ENCODE peak calls at places on chromosomes 6 and 20, in seven cellular contexts. O, X, W, C, L, I and T are unnamed samples.

GRCh38 chr20:36209921-36210320 is 26.4 kb upstream of the AAR2 start:
- DNase-seq in O (no peak), X (no peak), W (no peak), C (no peak), L (no peak), I (no peak), T (no peak)

GRCh38 chr20:33814238-33814712 is 3.1 kb downstream of the CHMP4B start:
- DNase-seq in O (no peak), X (no peak), W (no peak), C (no peak), L (no peak), I (no peak), T (no peak)

GRCh38 chr6:43455034-43455747 is at the start of gene DLK2:
- DNase-seq in O (no peak), X (no peak), W (no peak), C (no peak), L (no peak), I (peak), T (peak)

GRCh38 chr20:23205656-23206055 is 119.5 kb upstream of the CD93 start:
- DNase-seq in O (peak), X (peak), W (peak), C (peak), L (peak), I (no peak), T (no peak)

GRCh38 chr6:24864345-24864744 is 65.6 kb upstream of the ARMH2 start:
- DNase-seq in O (no peak), X (no peak), W (no peak), C (no peak), L (no peak), I (no peak), T (no peak)

GRCh38 chr6:1088441-1089001 is 223.4 kb upstream of the FOXQ1 start:
- DNase-seq in O (no peak), X (no peak), W (no peak), C (no peak), L (no peak), I (no peak), T (no peak)

GRCh38 chr6:130183271-130184222 is 39.2 kb downstream of the SAMD3 start:
- DNase-seq in O (no peak), X (no peak), W (no peak), C (no peak), L (no peak), I (no peak), T (no peak)

GRCh38 chr6:93369586-93370134 is 49.7 kb downstream of the EPHA7 start:
- DNase-seq in O (no peak), X (no peak), W (no peak), C (no peak), L (no peak), I (no peak), T (no peak)

GRCh38 chr20:2991532-2991931 is 51.9 kb upstream of the GNRH2 start:
- DNase-seq in O (no peak), X (no peak), W (no peak), C (no peak), L (no peak), I (no peak), T (no peak)

GRCh38 chr6:84908304-84908904 is 144.0 kb upstream of the TBX18 start:
- DNase-seq in O (no peak), X (no peak), W (no peak), C (no peak), L (no peak), I (no peak), T (no peak)

GRCh38 chr6:99821164-99821563 is 172.9 kb downstream of the MCHR2 start:
- DNase-seq in O (no peak), X (no peak), W (no peak), C (no peak), L (no peak), I (no peak), T (no peak)
- TF ChIP-seq POLR2A in O (no peak), X (no peak), W (no peak), C (no peak), L (no peak), I (no peak), T (no peak)

GRCh38 chr20:47451602-47451904 is 50.1 kb upstream of the NCOA3 start:
- DNase-seq in O (no peak), X (no peak), W (no peak), C (no peak), L (no peak), I (no peak), T (no peak)

GRCh38 chr20:47454298-47455132 is 47.2 kb upstream of the NCOA3 start:
- DNase-seq in O (no peak), X (no peak), W (no peak), C (no peak), L (no peak), I (no peak), T (no peak)

GRCh38 chr20:47455133-47456040 is 46.3 kb upstream of the NCOA3 start:
- DNase-seq in O (no peak), X (no peak), W (no peak), C (no peak), L (no peak), I (no peak), T (no peak)

GRCh38 chr20:47452736-47453161 is 48.9 kb upstream of the NCOA3 start:
- DNase-seq in O (no peak), X (no peak), W (no peak), C (no peak), L (no peak), I (no peak), T (no peak)

GRCh38 chr20:47453167-47453782 is 48.4 kb upstream of the NCOA3 start:
- DNase-seq in O (no peak), X (no peak), W (no peak), C (no peak), L (no peak), I (no peak), T (peak)
- TF ChIP-seq POLR2A in O (no peak), X (no peak), W (no peak), C (no peak), L (no peak), I (no peak), T (no peak)

GRCh38 chr20:50115591-50116367 is 2.8 kb upstream of the UBE2V1 start:
- DNase-seq in O (peak), X (peak), W (peak), C (peak), L (peak), I (peak), T (peak)
- TF ChIP-seq POLR2A in O (peak), X (peak), W (no peak), C (no peak), L (no peak), I (no peak), T (peak)

DNA sequence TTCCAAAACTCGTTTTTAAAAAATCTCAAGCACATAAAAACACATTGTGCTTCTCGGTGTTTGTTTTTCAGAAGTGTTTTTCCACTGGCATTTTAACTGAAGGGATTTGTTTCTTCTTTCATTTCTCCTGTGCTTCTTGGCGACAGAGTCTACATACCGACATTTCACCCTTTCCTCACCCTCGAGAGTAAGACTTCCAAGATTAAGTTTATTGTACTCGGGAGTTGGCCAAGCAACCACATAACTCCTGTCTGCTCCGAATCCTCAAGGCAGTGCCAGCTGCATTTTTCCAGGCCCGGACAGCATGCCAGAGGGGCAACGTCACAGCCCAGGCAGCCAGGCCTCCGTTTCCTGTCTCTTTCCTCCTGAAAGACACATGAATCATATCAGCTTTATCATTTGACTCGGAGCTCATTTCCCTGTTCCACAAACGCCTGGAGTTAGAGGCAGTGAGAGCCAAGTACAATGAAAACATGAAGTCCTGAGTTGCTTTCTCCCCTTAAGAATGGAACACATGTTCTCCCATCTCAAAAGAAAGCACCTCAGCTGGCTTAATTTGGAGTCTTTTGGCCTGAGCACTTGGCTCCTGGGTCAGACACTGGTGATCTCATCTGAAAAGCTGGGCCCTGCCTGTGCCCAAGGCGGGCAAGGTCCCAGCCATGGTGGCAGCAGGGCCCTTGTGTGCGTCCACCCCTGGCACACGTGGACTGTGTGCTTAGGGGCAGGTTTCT is 23.2 kb upstream of the FAM50B start:
- DNase-seq in O (peak), X (peak), W (peak), C (peak), L (peak), I (peak), T (peak)
- TF ChIP-seq POLR2A in O (no peak), X (no peak), W (no peak), C (no peak), L (no peak), I (no peak), T (peak)

GRCh38 chr20:58709013-58709702 is 16.6 kb downstream of the NPEPL1 start:
- DNase-seq in O (no peak), X (no peak), W (peak), C (peak), L (peak), I (no peak), T (no peak)

GRCh38 chr20:58711266-58712051 is 18.9 kb downstream of the NPEPL1 start:
- DNase-seq in O (no peak), X (no peak), W (peak), C (peak), L (peak), I (no peak), T (no peak)

GRCh38 chr20:58708246-58708931 is 15.8 kb downstream of the NPEPL1 start:
- DNase-seq in O (no peak), X (no peak), W (peak), C (peak), L (peak), I (peak), T (no peak)

GRCh38 chr20:58710481-58711265 is 18.1 kb downstream of the NPEPL1 start:
- DNase-seq in O (no peak), X (peak), W (peak), C (peak), L (peak), I (peak), T (no peak)

GRCh38 chr20:58709703-58710039 is 17.1 kb downstream of the NPEPL1 start:
- DNase-seq in O (no peak), X (peak), W (peak), C (peak), L (peak), I (peak), T (no peak)
- TF ChIP-seq POLR2A in O (no peak), X (no peak), W (no peak), C (no peak), L (no peak), I (no peak), T (no peak)

GRCh38 chr20:1330075-1330830 is 1.3 kb upstream of the SDCBP2 start:
- DNase-seq in O (peak), X (peak), W (peak), C (peak), L (peak), I (peak), T (no peak)
- TF ChIP-seq POLR2A in O (no peak), X (peak), W (no peak), C (no peak), L (no peak), I (no peak), T (no peak)

DNA sequence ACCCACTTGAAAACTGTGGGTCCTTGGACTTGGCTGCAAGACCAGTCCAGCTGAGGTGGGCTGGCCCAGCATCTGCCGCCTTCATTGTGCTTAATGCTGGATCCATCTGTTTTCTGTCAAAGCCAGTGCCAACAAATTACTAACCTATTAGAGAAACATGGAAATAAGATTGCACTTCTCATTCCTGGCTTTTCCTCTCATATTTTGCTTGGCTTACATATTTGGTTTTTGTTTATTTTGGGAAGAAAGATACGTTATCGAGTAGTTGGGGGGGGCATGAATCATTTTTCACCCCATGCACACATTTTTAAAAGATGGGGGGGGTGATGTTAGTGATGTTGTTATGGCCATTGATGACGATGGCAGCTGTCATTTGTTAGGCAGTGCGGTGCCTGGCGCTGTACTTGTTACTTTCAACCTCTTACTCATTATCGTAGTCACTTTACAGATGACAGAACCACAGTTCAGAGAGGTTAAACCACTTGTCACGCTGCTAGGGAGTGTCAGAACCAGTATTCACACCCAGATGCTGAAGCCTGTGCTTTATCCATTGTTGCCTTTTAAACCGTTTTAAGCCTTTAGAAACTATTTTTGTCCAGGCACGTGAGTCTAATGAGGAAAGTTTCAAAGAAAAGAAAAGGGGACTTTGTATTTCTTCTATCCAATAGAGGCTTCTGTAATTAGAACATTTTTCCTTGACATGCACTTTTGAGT is 180.0 kb downstream of the TMEM242 start:
- DNase-seq in O (no peak), X (peak), W (no peak), C (no peak), L (no peak), I (no peak), T (no peak)
- TF ChIP-seq POLR2A in O (no peak), X (no peak), W (no peak), C (no peak), L (no peak), I (no peak), T (no peak)